ENCODE peak calls at places on chromosome 22, in four cellular contexts. O is lung, H is heart left ventricle, V is cardiac fibroblast. E is an unnamed sample.

GRCh38 chr22:39943366-39943765 is 16.8 kb upstream of the TMA7B start:
- DNase-seq in O (no peak), H (no peak), V (no peak), E (no peak)

GRCh38 chr22:19066531-19067271 is 55.5 kb downstream of the DGCR2 start:
- DNase-seq in O (no peak), V (peak; percentile 52), H (no peak), E (peak; percentile 69)

GRCh38 chr22:48707749-48708557 is 1119.7 kb downstream of the BRD1 start:
- DNase-seq in H (peak; percentile 11), V (no peak), O (no peak), E (no peak)

GRCh38 chr22:43570531-43571144 is 158.8 kb downstream of the MPPED1 start:
- DNase-seq in H (no peak), O (no peak), V (no peak), E (no peak)

GRCh38 chr22:19494001-19494560 is 14.4 kb downstream of the CDC45 start:
- DNase-seq in H (no peak), V (no peak), O (no peak), E (no peak)

GRCh38 chr22:27802389-27803079 is 978 bp upstream of the MN1 start:
- DNase-seq in O (no peak), H (no peak), V (no peak), E (no peak)

GRCh38 chr22:49292909-49293308 is 534.8 kb downstream of the BRD1 start:
- DNase-seq in H (no peak), V (no peak), O (no peak), E (no peak)

GRCh38 chr22:25736378-25737011 is 5.5 kb upstream of the MYO18B start:
- DNase-seq in V (no peak), H (no peak), O (no peak), E (no peak)

GRCh38 chr22:27857441-27857840 is 55.9 kb upstream of the MN1 start:
- DNase-seq in V (no peak), O (no peak), H (no peak), E (no peak)

GRCh38 chr22:26429458-26430238 is 588 bp downstream of the ASPHD2 start:
- DNase-seq in V (no peak), H (no peak), O (no peak), E (no peak)

GRCh38 chr22:42949159-42949558 is 65.8 kb downstream of the PACSIN2 start:
- DNase-seq in H (peak; percentile 66), O (no peak), V (peak; percentile 78), E (peak; percentile 70)

GRCh38 chr22:42734406-42734805 is 13.7 kb upstream of the A4GALT start:
- DNase-seq in V (no peak), H (no peak), O (no peak), E (no peak)

GRCh38 chr22:31229402-31230140 is 17.5 kb downstream of the LIMK2 start:
- DNase-seq in H (peak; percentile 68), O (no peak), V (peak; percentile 65), E (no peak)
- H3K4me3 ChIP-seq in H (no peak overlapping the region), O (no peak overlapping the region), V (no peak overlapping the region), E (no peak overlapping the region)

GRCh38 chr22:45344339-45344738 is 34.6 kb downstream of the FAM118A start:
- DNase-seq in O (no peak), H (no peak), V (no peak), E (peak; percentile 26)
- TF ChIP-seq CTCF in O (no peak), H (no peak), V (no peak), E (peak; percentile 8)

GRCh38 chr22:47540011-47540410 is 777.6 kb downstream of the TBC1D22A start:
- DNase-seq in H (no peak), V (no peak), O (no peak), E (no peak)
- H3K4me3 ChIP-seq in H (no peak overlapping the region), V (no peak overlapping the region), O (no peak overlapping the region), E (no peak overlapping the region)

GRCh38 chr22:22460635-22461034 is 47.9 kb downstream of the ZNF280B start:
- DNase-seq in O (no peak), H (no peak), V (peak; percentile 8), E (no peak)
- TF ChIP-seq CTCF in O (no peak), H (peak; percentile 33), V (peak; percentile 54), E (peak; percentile 8)

GRCh38 chr22:17190702-17191101 is 28.5 kb downstream of the ADA2 start:
- DNase-seq in V (no peak), H (no peak), O (no peak), E (no peak)

GRCh38 chr22:17194213-17194612 is 25.0 kb downstream of the ADA2 start:
- DNase-seq in V (no peak), H (no peak), O (no peak), E (no peak)

GRCh38 chr22:17192186-17192585 is 27.0 kb downstream of the ADA2 start:
- DNase-seq in O (no peak), H (no peak), V (no peak), E (no peak)

GRCh38 chr22:17191163-17191562 is 28.1 kb downstream of the ADA2 start:
- DNase-seq in H (no peak), V (no peak), O (no peak), E (no peak)
- H3K4me3 ChIP-seq in H (no peak overlapping the region), V (no peak overlapping the region), O (no peak overlapping the region), E (no peak overlapping the region)

DNA sequence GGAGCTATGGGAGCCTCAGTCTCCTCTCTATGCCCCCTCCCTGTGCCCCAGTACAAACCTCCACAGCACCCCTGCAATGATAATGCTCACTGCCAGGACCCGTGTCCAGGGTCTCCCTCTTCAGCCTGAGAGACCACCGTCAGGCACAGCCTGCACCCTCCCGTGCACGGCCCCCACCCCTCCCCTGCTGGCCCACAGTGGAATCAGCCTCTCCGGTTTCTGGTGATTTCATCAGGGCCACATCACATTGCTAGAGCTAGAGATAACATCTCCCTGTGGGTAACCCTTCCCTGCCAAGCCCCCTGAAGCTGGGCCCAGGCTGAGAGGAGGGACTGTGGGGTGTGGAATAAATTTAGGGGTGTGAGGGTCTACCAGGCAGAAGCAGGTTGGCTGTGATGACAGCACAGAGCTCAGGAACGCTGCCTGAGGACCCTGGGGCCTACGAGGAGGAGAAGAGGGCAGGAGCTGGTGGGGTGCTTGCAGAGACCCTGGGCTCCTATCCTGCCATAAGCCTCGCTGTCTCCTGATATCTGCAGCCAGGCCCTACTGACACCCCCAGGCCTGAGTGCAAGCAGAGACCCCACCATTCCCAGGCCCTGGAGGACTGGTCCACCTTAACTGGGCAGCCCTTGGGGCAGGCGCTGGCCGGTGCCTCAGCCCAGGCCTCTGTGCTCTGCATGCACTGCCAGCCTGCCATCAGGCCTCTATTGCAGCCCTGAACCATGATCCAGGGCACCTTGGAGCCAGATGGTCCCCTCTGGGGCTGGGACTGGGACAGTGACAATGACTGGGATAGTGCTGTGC is at the start of gene KLHDC7B:
- DNase-seq in H (no peak), V (peak; percentile 17), O (no peak), E (no peak)
- TF ChIP-seq CTCF in H (no peak), V (peak; percentile 28), O (no peak), E (peak; percentile 42)

DNA sequence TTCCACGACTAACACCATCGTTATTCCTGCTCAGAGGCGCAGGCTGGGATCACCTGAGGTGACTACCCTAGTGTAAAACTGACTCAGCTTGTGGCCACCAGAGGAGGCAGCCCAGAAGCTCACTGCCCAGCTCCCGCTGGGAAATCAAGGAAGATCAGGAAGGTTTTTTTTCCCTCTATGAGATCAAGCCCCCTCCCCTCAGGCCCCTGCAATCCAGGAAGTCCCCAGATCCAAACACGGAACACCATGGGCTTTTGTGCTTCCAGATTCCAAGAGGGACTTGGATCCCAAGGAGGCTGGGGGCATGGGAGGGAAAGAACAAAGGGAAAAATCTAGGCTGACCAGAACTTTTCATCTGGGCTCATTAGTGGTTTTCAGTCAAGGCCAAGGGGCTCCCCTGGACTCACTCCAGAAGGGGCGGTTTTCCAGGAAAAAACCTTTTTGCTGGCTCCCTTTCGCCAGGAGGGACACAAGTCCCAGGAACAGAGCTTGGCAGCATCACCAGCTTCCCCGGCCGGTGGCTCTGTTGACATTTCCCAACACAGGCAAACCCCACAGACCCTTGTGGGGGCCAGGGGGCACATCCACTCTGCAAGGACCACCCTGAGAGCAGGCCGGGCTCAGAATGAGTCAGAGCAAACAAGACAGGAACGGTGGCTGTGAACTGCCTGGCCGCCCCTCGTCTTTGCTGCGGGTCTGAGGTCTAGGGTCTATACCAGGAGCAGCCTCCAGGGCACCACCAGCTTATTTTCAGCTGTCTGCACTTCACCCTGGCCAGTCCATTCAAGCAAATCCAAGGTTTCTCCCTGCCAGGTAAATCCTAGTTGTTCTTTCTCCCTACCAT is 36.8 kb downstream of the MYH9 start:
- DNase-seq in V (no peak), H (no peak), O (no peak), E (peak; percentile 51)
- H3K4me3 ChIP-seq in V (no peak overlapping the region), H (peak overlapping the region; percentile 3), O (no peak overlapping the region), E (no peak overlapping the region)

GRCh38 chr22:50571264-50572175 is 6.7 kb downstream of the CPT1B start:
- DNase-seq in H (no peak), O (no peak), V (no peak), E (no peak)

GRCh38 chr22:50572965-50573364 is 5.3 kb downstream of the CPT1B start:
- DNase-seq in V (no peak), H (no peak), O (no peak), E (no peak)

GRCh38 chr22:50569896-50570535 is 7.3 kb upstream of the SYCE3 start:
- DNase-seq in V (no peak), H (no peak), O (no peak), E (no peak)

GRCh38 chr22:50569041-50569459 is 6.3 kb upstream of the SYCE3 start:
- DNase-seq in V (no peak), O (no peak), H (no peak), E (no peak)

DNA sequence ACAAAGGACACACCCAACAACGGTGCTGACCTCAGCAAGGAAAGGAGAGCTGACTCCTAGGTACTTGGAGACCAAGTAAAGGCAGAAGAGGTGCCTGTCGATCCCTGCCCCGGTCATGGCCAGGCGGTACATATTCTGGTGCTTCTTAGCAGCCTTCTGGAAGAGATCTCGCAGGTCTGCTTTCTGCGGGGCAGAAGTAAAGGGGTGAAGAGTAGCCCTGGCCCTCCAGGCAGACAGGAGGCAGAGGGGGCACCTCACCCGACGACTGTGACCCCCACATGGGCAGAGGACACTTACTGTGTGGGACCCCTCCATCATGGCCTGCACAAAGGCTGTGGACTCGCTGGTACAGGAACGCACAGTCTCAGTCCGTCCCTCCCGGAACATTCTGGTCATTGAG is 7.4 kb downstream of the CPT1B start:
- DNase-seq in O (no peak), V (no peak), H (no peak), E (no peak)
- TF ChIP-seq CTCF in O (no peak), V (no peak), H (no peak), E (no peak)

DNA sequence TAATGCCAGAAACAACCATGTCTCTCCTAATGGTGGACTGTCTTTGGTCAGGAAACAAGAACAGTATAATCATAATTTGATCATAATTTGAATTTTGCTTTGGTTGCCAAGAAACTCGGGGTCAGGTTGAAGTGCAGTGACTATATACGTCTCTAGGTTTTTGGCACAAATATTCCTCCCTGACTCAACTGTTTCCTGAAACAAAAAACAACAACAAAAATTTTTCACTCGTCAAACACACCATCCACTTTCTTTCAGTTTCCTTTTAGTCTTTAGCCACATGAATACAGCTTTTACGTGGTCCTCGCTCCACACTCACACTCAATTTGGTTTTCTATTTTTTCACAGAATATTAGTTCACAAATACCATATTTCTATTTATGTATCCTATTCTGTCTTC is 5.4 kb upstream of the FBLN1 start:
- DNase-seq in V (peak; percentile 65), O (no peak), H (no peak), E (no peak)
- H3K4me3 ChIP-seq in V (no peak overlapping the region), O (no peak overlapping the region), H (peak overlapping the region; percentile 27), E (no peak overlapping the region)

GRCh38 chr22:20588092-20588842 is 80.9 kb downstream of the MED15 start:
- DNase-seq in V (no peak), H (no peak), O (no peak), E (no peak)
- TF ChIP-seq CTCF in V (no peak), H (no peak), O (no peak), E (no peak)

E was measured in bronchial epithelial cell.